ENCODE peak calls at places on chromosomes 16 and 17, in eight cellular contexts. One of them, this sample, is unnamed.

GRCh38 chr16:3038256-3038655 is 1.5 kb upstream of the BICDL2 start:
- DNase-seq in thoracic aorta: no peak
- DNase-seq in colonic mucosa: peak; percentile 86
- DNase-seq in sigmoid colon: no peak
- DNase-seq in CD8-positive, alpha-beta T cell: peak; percentile 18
- DNase-seq in tibial artery: no peak
- DNase-seq in GM23338: peak; percentile 89
- DNase-seq in hepatocyte: peak; percentile 71
- DNase-seq in this sample: no peak

GRCh38 chr17:41511716-41512115 is 6.3 kb upstream of the KRT13 start:
- DNase-seq in hepatocyte: no peak
- DNase-seq in colonic mucosa: no peak
- DNase-seq in tibial artery: no peak
- DNase-seq in CD8-positive, alpha-beta T cell: no peak
- DNase-seq in sigmoid colon: no peak
- DNase-seq in GM23338: no peak
- DNase-seq in thoracic aorta: no peak
- DNase-seq in this sample: no peak

GRCh38 chr17:80196652-80197051 is 23.5 kb downstream of the SGSH start:
- DNase-seq in CD8-positive, alpha-beta T cell: no peak
- DNase-seq in GM23338: no peak
- DNase-seq in tibial artery: no peak
- DNase-seq in hepatocyte: no peak
- DNase-seq in sigmoid colon: no peak
- DNase-seq in thoracic aorta: no peak
- DNase-seq in colonic mucosa: no peak
- DNase-seq in this sample: no peak

GRCh38 chr17:58200024-58200633 is 7.6 kb downstream of the EPX start:
- DNase-seq in CD8-positive, alpha-beta T cell: peak; percentile 53
- DNase-seq in sigmoid colon: peak; percentile 66
- DNase-seq in GM23338: peak; percentile 91
- DNase-seq in hepatocyte: peak; percentile 59
- DNase-seq in tibial artery: no peak
- DNase-seq in colonic mucosa: peak; percentile 42
- DNase-seq in thoracic aorta: no peak
- DNase-seq in this sample: no peak

GRCh38 chr16:63461248-63461841 is 1425.1 kb upstream of the CDH8 start:
- DNase-seq in tibial artery: no peak
- DNase-seq in sigmoid colon: no peak
- DNase-seq in GM23338: peak; percentile 75
- DNase-seq in colonic mucosa: peak; percentile 18
- DNase-seq in CD8-positive, alpha-beta T cell: no peak
- DNase-seq in thoracic aorta: no peak
- DNase-seq in hepatocyte: peak; percentile 64
- DNase-seq in this sample: no peak

GRCh38 chr17:45147102-45147580 is 1.1 kb upstream of the HEXIM1 start:
- DNase-seq in thoracic aorta: no peak
- DNase-seq in tibial artery: peak; percentile 75
- DNase-seq in colonic mucosa: no peak
- DNase-seq in CD8-positive, alpha-beta T cell: peak; percentile 73
- DNase-seq in sigmoid colon: no peak
- DNase-seq in hepatocyte: peak; percentile 89
- DNase-seq in GM23338: peak; percentile 87
- DNase-seq in this sample: peak; percentile 86

GRCh38 chr17:29007456-29008455 is 1.9 kb upstream of the SEZ6 start:
- DNase-seq in colonic mucosa: no peak
- DNase-seq in tibial artery: no peak
- DNase-seq in GM23338: no peak
- DNase-seq in hepatocyte: peak; percentile 26
- DNase-seq in thoracic aorta: no peak
- DNase-seq in CD8-positive, alpha-beta T cell: no peak
- DNase-seq in sigmoid colon: no peak
- DNase-seq in this sample: no peak

GRCh38 chr16:19907161-19907992 is 22.7 kb upstream of the GPRC5B start:
- DNase-seq in colonic mucosa: peak; percentile 57
- DNase-seq in sigmoid colon: peak; percentile 77
- DNase-seq in CD8-positive, alpha-beta T cell: peak; percentile 61
- DNase-seq in tibial artery: peak; percentile 47
- DNase-seq in hepatocyte: peak; percentile 84
- DNase-seq in GM23338: peak; percentile 92
- DNase-seq in thoracic aorta: no peak
- DNase-seq in this sample: peak; percentile 71

GRCh38 chr17:82802141-82802540 is 37.7 kb downstream of the ZNF750 start:
- DNase-seq in CD8-positive, alpha-beta T cell: no peak
- DNase-seq in GM23338: no peak
- DNase-seq in sigmoid colon: no peak
- DNase-seq in colonic mucosa: no peak
- DNase-seq in hepatocyte: no peak
- DNase-seq in tibial artery: no peak
- DNase-seq in thoracic aorta: no peak
- DNase-seq in this sample: no peak

GRCh38 chr17:64063766-64064224 is 43.4 kb upstream of the ICAM2 start:
- DNase-seq in colonic mucosa: peak; percentile 74
- DNase-seq in hepatocyte: peak; percentile 80
- DNase-seq in tibial artery: peak; percentile 47
- DNase-seq in CD8-positive, alpha-beta T cell: peak; percentile 73
- DNase-seq in GM23338: peak; percentile 86
- DNase-seq in thoracic aorta: no peak
- DNase-seq in sigmoid colon: peak; percentile 74
- DNase-seq in this sample: no peak

GRCh38 chr17:82458885-82459424 is 414 bp downstream of the NARF start:
- DNase-seq in thoracic aorta: no peak
- DNase-seq in hepatocyte: peak; percentile 50
- DNase-seq in colonic mucosa: peak; percentile 36
- DNase-seq in sigmoid colon: peak; percentile 71
- DNase-seq in tibial artery: no peak
- DNase-seq in CD8-positive, alpha-beta T cell: no peak
- DNase-seq in GM23338: peak; percentile 52
- DNase-seq in this sample: no peak

GRCh38 chr17:78706271-78706915 is 75.7 kb downstream of the CYTH1 start:
- DNase-seq in GM23338: no peak
- DNase-seq in thoracic aorta: no peak
- DNase-seq in sigmoid colon: no peak
- DNase-seq in colonic mucosa: no peak
- DNase-seq in hepatocyte: no peak
- DNase-seq in tibial artery: no peak
- DNase-seq in CD8-positive, alpha-beta T cell: no peak
- DNase-seq in this sample: no peak

GRCh38 chr17:44071772-44072171 is 1.2 kb downstream of the G6PC3 start:
- DNase-seq in sigmoid colon: no peak
- DNase-seq in GM23338: no peak
- DNase-seq in CD8-positive, alpha-beta T cell: no peak
- DNase-seq in tibial artery: no peak
- DNase-seq in hepatocyte: no peak
- DNase-seq in thoracic aorta: no peak
- DNase-seq in colonic mucosa: no peak
- DNase-seq in this sample: no peak
- H3K27ac ChIP-seq in sigmoid colon: peak overlapping the region; percentile 94
- H3K27ac ChIP-seq in GM23338: peak overlapping the region; percentile 98
- H3K27ac ChIP-seq in CD8-positive, alpha-beta T cell: no peak overlapping the region
- H3K27ac ChIP-seq in tibial artery: peak overlapping the region; percentile 79
- H3K27ac ChIP-seq in hepatocyte: peak overlapping the region; percentile 96
- H3K27ac ChIP-seq in thoracic aorta: peak overlapping the region; percentile 91
- H3K27ac ChIP-seq in colonic mucosa: peak overlapping the region; percentile 90
- H3K27ac ChIP-seq in this sample: peak overlapping the region; percentile 89

DNA sequence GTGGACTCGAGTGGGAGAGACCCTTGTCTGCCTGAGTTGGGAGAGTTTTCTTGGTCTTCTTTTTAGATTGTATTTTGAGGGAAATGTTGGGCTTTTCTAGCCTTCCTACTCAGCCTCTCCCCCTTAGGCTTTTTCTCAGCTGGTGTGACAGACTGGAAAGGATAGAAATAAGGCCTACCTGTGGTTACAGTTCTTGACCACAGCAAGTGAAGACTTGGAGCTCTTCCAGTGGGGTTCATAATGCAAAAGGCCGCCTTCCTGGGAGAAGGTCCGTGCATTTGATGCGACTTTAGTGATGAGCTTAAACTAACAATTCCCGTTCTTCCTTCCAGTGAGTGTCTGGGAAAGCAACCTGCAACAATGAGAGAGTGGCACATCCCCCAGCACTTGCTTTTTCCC is 56.8 kb downstream of the B9D1 start:
- DNase-seq in GM23338: no peak
- DNase-seq in thoracic aorta: no peak
- DNase-seq in hepatocyte: no peak
- DNase-seq in sigmoid colon: no peak
- DNase-seq in colonic mucosa: no peak
- DNase-seq in CD8-positive, alpha-beta T cell: no peak
- DNase-seq in tibial artery: no peak
- DNase-seq in this sample: no peak
- H3K27ac ChIP-seq in GM23338: no peak overlapping the region
- H3K27ac ChIP-seq in thoracic aorta: no peak overlapping the region
- H3K27ac ChIP-seq in hepatocyte: no peak overlapping the region
- H3K27ac ChIP-seq in sigmoid colon: peak overlapping the region; percentile 16
- H3K27ac ChIP-seq in colonic mucosa: no peak overlapping the region
- H3K27ac ChIP-seq in CD8-positive, alpha-beta T cell: no peak overlapping the region
- H3K27ac ChIP-seq in tibial artery: no peak overlapping the region
- H3K27ac ChIP-seq in this sample: no peak overlapping the region

GRCh38 chr16:72362476-72362875 is 190.5 kb upstream of the PMFBP1 start:
- DNase-seq in CD8-positive, alpha-beta T cell: no peak
- DNase-seq in hepatocyte: no peak
- DNase-seq in thoracic aorta: no peak
- DNase-seq in GM23338: no peak
- DNase-seq in tibial artery: no peak
- DNase-seq in colonic mucosa: no peak
- DNase-seq in sigmoid colon: no peak
- DNase-seq in this sample: no peak
- H3K27ac ChIP-seq in CD8-positive, alpha-beta T cell: no peak overlapping the region
- H3K27ac ChIP-seq in hepatocyte: no peak overlapping the region
- H3K27ac ChIP-seq in thoracic aorta: no peak overlapping the region
- H3K27ac ChIP-seq in GM23338: no peak overlapping the region
- H3K27ac ChIP-seq in tibial artery: no peak overlapping the region
- H3K27ac ChIP-seq in colonic mucosa: no peak overlapping the region
- H3K27ac ChIP-seq in sigmoid colon: no peak overlapping the region
- H3K27ac ChIP-seq in this sample: no peak overlapping the region

GRCh38 chr16:14186954-14187306 is 115.8 kb downstream of the MRTFB start:
- DNase-seq in GM23338: no peak
- DNase-seq in colonic mucosa: no peak
- DNase-seq in thoracic aorta: no peak
- DNase-seq in sigmoid colon: no peak
- DNase-seq in tibial artery: no peak
- DNase-seq in hepatocyte: no peak
- DNase-seq in CD8-positive, alpha-beta T cell: no peak
- DNase-seq in this sample: no peak
- H3K27ac ChIP-seq in GM23338: peak overlapping the region; percentile 41
- H3K27ac ChIP-seq in colonic mucosa: peak overlapping the region; percentile 14
- H3K27ac ChIP-seq in thoracic aorta: peak overlapping the region; percentile 24
- H3K27ac ChIP-seq in sigmoid colon: peak overlapping the region; percentile 65
- H3K27ac ChIP-seq in tibial artery: peak overlapping the region; percentile 75
- H3K27ac ChIP-seq in hepatocyte: peak overlapping the region; percentile 10
- H3K27ac ChIP-seq in CD8-positive, alpha-beta T cell: no peak overlapping the region
- H3K27ac ChIP-seq in this sample: peak overlapping the region; percentile 66

GRCh38 chr17:14200354-14200753 is 36.3 kb downstream of the CDRT15 start:
- DNase-seq in colonic mucosa: no peak
- DNase-seq in GM23338: no peak
- DNase-seq in sigmoid colon: no peak
- DNase-seq in thoracic aorta: no peak
- DNase-seq in CD8-positive, alpha-beta T cell: no peak
- DNase-seq in tibial artery: no peak
- DNase-seq in hepatocyte: no peak
- DNase-seq in this sample: no peak

GRCh38 chr17:14203392-14203791 is 33.3 kb downstream of the CDRT15 start:
- DNase-seq in tibial artery: no peak
- DNase-seq in thoracic aorta: no peak
- DNase-seq in hepatocyte: no peak
- DNase-seq in colonic mucosa: no peak
- DNase-seq in sigmoid colon: no peak
- DNase-seq in CD8-positive, alpha-beta T cell: peak; percentile 63
- DNase-seq in GM23338: peak; percentile 45
- DNase-seq in this sample: no peak

GRCh38 chr17:14201087-14201486 is 35.6 kb downstream of the CDRT15 start:
- DNase-seq in tibial artery: no peak
- DNase-seq in CD8-positive, alpha-beta T cell: peak; percentile 68
- DNase-seq in hepatocyte: no peak
- DNase-seq in GM23338: no peak
- DNase-seq in thoracic aorta: no peak
- DNase-seq in sigmoid colon: no peak
- DNase-seq in colonic mucosa: no peak
- DNase-seq in this sample: no peak

GRCh38 chr17:14202388-14203166 is 34.1 kb downstream of the CDRT15 start:
- DNase-seq in sigmoid colon: no peak
- DNase-seq in thoracic aorta: no peak
- DNase-seq in colonic mucosa: no peak
- DNase-seq in CD8-positive, alpha-beta T cell: no peak
- DNase-seq in hepatocyte: no peak
- DNase-seq in GM23338: no peak
- DNase-seq in tibial artery: no peak
- DNase-seq in this sample: no peak

GRCh38 chr17:14201595-14201994 is 35.1 kb downstream of the CDRT15 start:
- DNase-seq in tibial artery: no peak
- DNase-seq in colonic mucosa: no peak
- DNase-seq in GM23338: peak; percentile 24
- DNase-seq in CD8-positive, alpha-beta T cell: peak; percentile 87
- DNase-seq in sigmoid colon: no peak
- DNase-seq in hepatocyte: no peak
- DNase-seq in thoracic aorta: no peak
- DNase-seq in this sample: no peak
- H3K27ac ChIP-seq in tibial artery: no peak overlapping the region
- H3K27ac ChIP-seq in colonic mucosa: peak overlapping the region; percentile 7
- H3K27ac ChIP-seq in GM23338: peak overlapping the region; percentile 56
- H3K27ac ChIP-seq in CD8-positive, alpha-beta T cell: peak overlapping the region; percentile 75
- H3K27ac ChIP-seq in sigmoid colon: no peak overlapping the region
- H3K27ac ChIP-seq in hepatocyte: no peak overlapping the region
- H3K27ac ChIP-seq in thoracic aorta: no peak overlapping the region
- H3K27ac ChIP-seq in this sample: no peak overlapping the region

GRCh38 chr16:68643847-68644246 is 1.3 kb upstream of the CDH3 start:
- DNase-seq in colonic mucosa: no peak
- DNase-seq in GM23338: no peak
- DNase-seq in thoracic aorta: no peak
- DNase-seq in tibial artery: no peak
- DNase-seq in hepatocyte: peak; percentile 57
- DNase-seq in CD8-positive, alpha-beta T cell: no peak
- DNase-seq in sigmoid colon: no peak
- DNase-seq in this sample: no peak
- H3K27ac ChIP-seq in colonic mucosa: no peak overlapping the region
- H3K27ac ChIP-seq in GM23338: no peak overlapping the region
- H3K27ac ChIP-seq in thoracic aorta: no peak overlapping the region
- H3K27ac ChIP-seq in tibial artery: no peak overlapping the region
- H3K27ac ChIP-seq in hepatocyte: peak overlapping the region; percentile 91
- H3K27ac ChIP-seq in CD8-positive, alpha-beta T cell: no peak overlapping the region
- H3K27ac ChIP-seq in sigmoid colon: no peak overlapping the region
- H3K27ac ChIP-seq in this sample: no peak overlapping the region

DNA sequence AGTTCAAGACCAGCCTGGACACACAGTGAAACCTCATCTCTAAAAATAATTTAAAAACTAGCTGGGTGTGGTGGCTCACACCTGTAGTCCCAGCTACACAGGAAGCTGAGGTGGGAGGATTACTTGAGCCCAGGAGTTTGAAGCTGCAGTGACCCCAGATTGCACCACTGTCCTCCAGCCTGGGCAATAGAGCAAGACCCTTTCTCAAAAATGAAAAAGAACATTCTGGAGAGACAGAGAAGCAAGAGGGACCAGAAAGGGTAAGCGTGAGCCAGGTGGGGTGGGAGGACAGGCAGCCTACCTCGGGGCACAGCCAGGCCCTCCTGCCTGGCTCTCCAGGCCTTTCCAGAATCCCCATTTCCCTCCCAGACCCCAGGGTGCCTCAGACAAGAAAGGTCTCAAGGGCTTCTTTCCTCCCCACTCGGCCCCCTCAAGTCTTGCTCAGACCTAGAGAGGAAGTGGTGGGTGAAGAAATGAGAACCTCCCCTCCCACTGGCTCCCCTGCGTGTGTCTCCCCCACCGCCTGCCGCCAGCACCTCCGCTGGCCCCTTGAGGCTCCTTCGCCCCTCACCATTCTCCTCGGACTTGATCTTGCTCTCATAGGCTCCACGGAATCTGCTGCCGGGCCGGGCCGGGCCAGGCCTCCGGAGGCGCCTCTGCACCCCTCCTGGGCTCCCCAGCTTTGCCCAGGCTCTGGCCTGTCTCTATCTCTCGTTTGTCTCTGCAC is 501 bp downstream of the C16orf54 start:
- DNase-seq in thoracic aorta: no peak
- DNase-seq in GM23338: peak; percentile 35
- DNase-seq in tibial artery: no peak
- DNase-seq in colonic mucosa: peak; percentile 29
- DNase-seq in hepatocyte: no peak
- DNase-seq in sigmoid colon: no peak
- DNase-seq in CD8-positive, alpha-beta T cell: peak; percentile 69
- DNase-seq in this sample: no peak
- H3K27ac ChIP-seq in thoracic aorta: no peak overlapping the region
- H3K27ac ChIP-seq in GM23338: no peak overlapping the region
- H3K27ac ChIP-seq in tibial artery: no peak overlapping the region
- H3K27ac ChIP-seq in colonic mucosa: peak overlapping the region; percentile 16
- H3K27ac ChIP-seq in hepatocyte: no peak overlapping the region
- H3K27ac ChIP-seq in sigmoid colon: no peak overlapping the region
- H3K27ac ChIP-seq in CD8-positive, alpha-beta T cell: peak overlapping the region; percentile 98
- H3K27ac ChIP-seq in this sample: no peak overlapping the region